ENCODE peak calls at places on chromosomes 4 and X, in seven cellular contexts. L is RWPE1; D is EL; W is HS-27A; O is CD4-positive, alpha-beta T cell; K is stomach; E is activated CD8-positive, alpha-beta T cell treated with anti-CD3 and anti-CD28 coated beads, Interleukin-2, amount 10 ng/mL, durations not matched to agents 7 days and 5 days. J is an unnamed sample.

GRCh38 chr4:6402566-6403399 is 69.6 kb downstream of the PPP2R2C start:
- DNase-seq in K (no peak), E (no peak), L (no peak), D (no peak), W (no peak), O (no peak), J (no peak)

GRCh38 chrX:144918936-144919335 is 328.4 kb upstream of the SPANXN1 start:
- DNase-seq in E (no peak), D (no peak), W (no peak), O (no peak), L (no peak), K (no peak), J (no peak)

GRCh38 chr4:84491420-84491819 is 7.7 kb downstream of the NKX6-1 start:
- DNase-seq in K (no peak), W (no peak), D (no peak), O (no peak), L (no peak), E (no peak), J (no peak)

GRCh38 chr4:141636771-141637460 is 533 bp downstream of the IL15 start:
- DNase-seq in W (peak), E (no peak), K (peak), D (peak), O (no peak), L (peak), J (peak)

GRCh38 chrX:49725401-49725800 is 29.6 kb upstream of the PAGE1 start:
- DNase-seq in E (no peak), O (no peak), W (no peak), K (no peak), D (no peak), L (no peak), J (no peak)

GRCh38 chrX:123339201-123339905 is 155.3 kb downstream of the GRIA3 start:
- DNase-seq in E (no peak), L (no peak), D (peak), O (no peak), W (no peak), K (no peak), J (peak)

GRCh38 chrX:47458528-47458927 is 24.5 kb downstream of the ZNF41 start:
- DNase-seq in K (no peak), L (no peak), W (no peak), E (peak), D (no peak), O (no peak), J (no peak)

GRCh38 chr4:56206258-56206657 is 181.0 kb downstream of the AASDH start:
- DNase-seq in D (no peak), K (no peak), W (no peak), O (no peak), E (no peak), L (no peak), J (no peak)

GRCh38 chrX:16628954-16629595 is 20.9 kb upstream of the S100G start:
- DNase-seq in D (no peak), O (no peak), E (no peak), L (no peak), K (no peak), W (no peak), J (no peak)

GRCh38 chrX:39930777-39931553 is 166.8 kb downstream of the BCOR start:
- DNase-seq in E (no peak), W (no peak), L (no peak), D (no peak), K (no peak), O (no peak), J (no peak)

GRCh38 chrX:44585866-44586265 is 43.2 kb upstream of the FUNDC1 start:
- DNase-seq in D (no peak), O (no peak), K (no peak), E (no peak), W (no peak), L (peak), J (no peak)

GRCh38 chrX:53125506-53125905 is 31.6 kb downstream of the KANTR start:
- DNase-seq in L (no peak), D (no peak), O (no peak), W (no peak), E (no peak), K (no peak), J (no peak)

J was measured in AG08395.